ENCODE peak calls at places on chromosomes 11 and 22, in four cellular contexts. One of them, this sample, is unnamed.

GRCh38 chr11:4704790-4705334 is 278 bp downstream of the MMP26 start:
- DNase-seq in HepG2: no peak
- DNase-seq in K562: no peak
- DNase-seq in H1: peak; percentile 48
- DNase-seq in this sample: no peak

GRCh38 chr11:129247129-129247528 is 55.0 kb upstream of the ARHGAP32 start:
- DNase-seq in HepG2: no peak
- DNase-seq in K562: no peak
- DNase-seq in H1: no peak
- DNase-seq in this sample: peak; percentile 32

GRCh38 chr11:62645660-62645933 is 816 bp downstream of the GANAB start:
- DNase-seq in HepG2: no peak
- DNase-seq in K562: no peak
- DNase-seq in H1: no peak
- DNase-seq in this sample: no peak

GRCh38 chr22:42376721-42377177 is 55.5 kb downstream of the NFAM1 start:
- DNase-seq in HepG2: no peak
- DNase-seq in K562: peak; percentile 37
- DNase-seq in H1: no peak
- DNase-seq in this sample: no peak

GRCh38 chr11:46369458-46370152 is 11.9 kb upstream of the MDK start:
- DNase-seq in HepG2: peak; percentile 70
- DNase-seq in K562: peak; percentile 74
- DNase-seq in H1: peak; percentile 86
- DNase-seq in this sample: peak; percentile 49

GRCh38 chr22:27377501-27377900 is 424.1 kb downstream of the MN1 start:
- DNase-seq in HepG2: no peak
- DNase-seq in K562: no peak
- DNase-seq in H1: no peak
- DNase-seq in this sample: no peak

GRCh38 chr11:21988477-21988876 is 204.4 kb upstream of the ANO5 start:
- DNase-seq in HepG2: peak; percentile 1
- DNase-seq in K562: no peak
- DNase-seq in H1: no peak
- DNase-seq in this sample: no peak

GRCh38 chr11:27085115-27085514 is 44.5 kb downstream of the BBOX1 start:
- DNase-seq in HepG2: no peak
- DNase-seq in K562: no peak
- DNase-seq in H1: no peak
- DNase-seq in this sample: no peak

GRCh38 chr11:57324154-57324885 is 432 bp downstream of the TNKS1BP1 start:
- DNase-seq in HepG2: no peak
- DNase-seq in K562: peak; percentile 59
- DNase-seq in H1: peak; percentile 83
- DNase-seq in this sample: peak; percentile 51

GRCh38 chr22:17315310-17315709 is 54.0 kb upstream of the CECR2 start:
- DNase-seq in HepG2: no peak
- DNase-seq in K562: no peak
- DNase-seq in H1: no peak
- DNase-seq in this sample: no peak

GRCh38 chr11:31397239-31397834 is 27.7 kb downstream of the DNAJC24 start:
- DNase-seq in HepG2: peak; percentile 18
- DNase-seq in K562: peak; percentile 23
- DNase-seq in H1: no peak
- DNase-seq in this sample: peak; percentile 39

GRCh38 chr11:88035271-88035670 is 140.0 kb downstream of the RAB38 start:
- DNase-seq in HepG2: no peak
- DNase-seq in K562: no peak
- DNase-seq in H1: no peak
- DNase-seq in this sample: no peak

GRCh38 chr11:57905439-57905838 is 118.2 kb upstream of the OR9Q1 start:
- DNase-seq in HepG2: no peak
- DNase-seq in K562: peak; percentile 47
- DNase-seq in H1: no peak
- DNase-seq in this sample: no peak

GRCh38 chr11:61555051-61555969 is 25.6 kb downstream of the SYT7 start:
- DNase-seq in HepG2: no peak
- DNase-seq in K562: peak; percentile 59
- DNase-seq in H1: peak; percentile 72
- DNase-seq in this sample: no peak

GRCh38 chr11:118442903-118443589 is 6.8 kb downstream of the KMT2A start:
- DNase-seq in HepG2: no peak
- DNase-seq in K562: no peak
- DNase-seq in H1: no peak
- DNase-seq in this sample: no peak

GRCh38 chr11:112856591-112856990 is 104.6 kb upstream of the NCAM1 start:
- DNase-seq in HepG2: no peak
- DNase-seq in K562: no peak
- DNase-seq in H1: no peak
- DNase-seq in this sample: no peak

GRCh38 chr22:25364281-25364680 is 144.8 kb downstream of the CRYBB2 start:
- DNase-seq in HepG2: no peak
- DNase-seq in K562: no peak
- DNase-seq in H1: no peak
- DNase-seq in this sample: no peak

DNA sequence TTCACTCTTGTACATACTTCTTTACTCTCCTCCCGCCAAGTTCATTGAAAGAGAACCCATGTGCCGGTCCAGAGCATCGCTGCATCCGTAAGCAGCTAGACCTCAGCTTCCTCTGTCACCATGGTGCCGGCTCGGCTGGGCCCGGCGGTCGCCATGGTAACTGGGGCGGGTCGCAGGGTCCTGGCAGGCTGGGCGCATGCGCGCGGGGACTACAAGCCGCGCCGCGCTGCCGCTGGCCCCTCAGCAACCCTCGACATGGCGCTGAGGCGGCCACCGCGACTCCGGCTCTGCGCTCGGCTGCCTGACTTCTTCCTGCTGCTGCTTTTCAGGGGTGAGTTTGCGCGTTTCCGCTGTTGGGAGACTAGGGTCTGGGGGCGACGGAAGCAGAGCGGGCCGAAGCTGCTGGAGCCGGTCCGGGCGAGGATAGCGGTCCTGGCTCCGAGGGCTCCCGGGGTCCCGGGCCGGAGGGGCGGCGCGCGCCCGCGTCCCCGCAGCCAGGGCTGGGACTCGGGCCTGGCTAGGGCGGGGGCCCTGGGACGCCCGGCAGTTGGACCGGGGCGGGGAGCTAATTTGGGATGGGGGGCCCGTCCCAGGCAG is at the start of gene JAM3:
- DNase-seq in HepG2: peak; percentile 83
- DNase-seq in K562: peak; percentile 99
- DNase-seq in H1: peak; percentile 99
- DNase-seq in this sample: peak; percentile 97
- TF ChIP-seq POLR2AphosphoS5 in HepG2: no peak
- TF ChIP-seq POLR2AphosphoS5 in K562: no peak
- TF ChIP-seq POLR2AphosphoS5 in H1: peak; percentile 41
- TF ChIP-seq POLR2AphosphoS5 in this sample: peak; percentile 89

GRCh38 chr11:15958939-15959338 is 397.4 kb downstream of the SOX6 start:
- DNase-seq in HepG2: no peak
- DNase-seq in K562: no peak
- DNase-seq in H1: no peak
- DNase-seq in this sample: no peak
- TF ChIP-seq JUN in HepG2: no peak
- TF ChIP-seq JUN in K562: no peak
- TF ChIP-seq JUN in H1: no peak
- TF ChIP-seq JUN in this sample: no peak

GRCh38 chr22:49959782-49960158 is 802 bp upstream of the PIM3 start:
- DNase-seq in HepG2: peak; percentile 74
- DNase-seq in K562: no peak
- DNase-seq in H1: no peak
- DNase-seq in this sample: no peak
- TF ChIP-seq POLR2AphosphoS5 in HepG2: no peak
- TF ChIP-seq POLR2AphosphoS5 in K562: no peak
- TF ChIP-seq POLR2AphosphoS5 in H1: no peak
- TF ChIP-seq POLR2AphosphoS5 in this sample: no peak

GRCh38 chr11:44680982-44681597 is 45.7 kb upstream of the TSPAN18 start:
- DNase-seq in HepG2: no peak
- DNase-seq in K562: no peak
- DNase-seq in H1: no peak
- DNase-seq in this sample: no peak
- TF ChIP-seq JUN in HepG2: no peak
- TF ChIP-seq JUN in K562: no peak
- TF ChIP-seq JUN in H1: no peak
- TF ChIP-seq JUN in this sample: no peak

GRCh38 chr22:33579448-33580093 is 340.7 kb downstream of the LARGE1 start:
- DNase-seq in HepG2: peak; percentile 81
- DNase-seq in K562: peak; percentile 41
- DNase-seq in H1: peak; percentile 94
- DNase-seq in this sample: no peak
- TF ChIP-seq POLR2AphosphoS5 in HepG2: no peak
- TF ChIP-seq POLR2AphosphoS5 in K562: no peak
- TF ChIP-seq POLR2AphosphoS5 in H1: no peak
- TF ChIP-seq POLR2AphosphoS5 in this sample: no peak